ENCODE peak calls at places on chromosome 16, in nine cellular contexts. X is H1, N is kidney, L is uterus, M is fibroblast of lung, E is transverse colon, W is tibial artery, G is IMR-90, O is left ventricle myocardium inferior. B is an unnamed sample.

GRCh38 chr16:66475232-66475631 is 48.1 kb downstream of the BEAN1 start:
- DNase-seq in X (no peak), N (no peak), L (no peak), M (no peak), E (no peak), W (no peak), G (no peak), O (no peak), B (no peak)

GRCh38 chr16:23255000-23255399 is 47.1 kb upstream of the SCNN1B start:
- DNase-seq in X (no peak), N (no peak), L (no peak), M (no peak), E (no peak), W (no peak), G (no peak), O (no peak), B (no peak)

GRCh38 chr16:60367739-60368138 is 1633.6 kb upstream of the GOT2 start:
- DNase-seq in X (no peak), N (no peak), L (no peak), M (no peak), E (no peak), W (no peak), G (no peak), O (no peak), B (no peak)

GRCh38 chr16:54970016-54970415 is 39.4 kb downstream of the IRX5 start:
- DNase-seq in X (no peak), N (no peak), L (no peak), M (no peak), E (no peak), W (no peak), G (no peak), O (no peak), B (no peak)

GRCh38 chr16:52439171-52439701 is 107.7 kb downstream of the TOX3 start:
- DNase-seq in X (no peak), N (no peak), L (no peak), M (no peak), E (no peak), W (no peak), G (no peak), O (no peak), B (no peak)

GRCh38 chr16:10180771-10181163 is 1.5 kb downstream of the GRIN2A start:
- DNase-seq in X (peak), N (peak), L (peak), M (no peak), E (no peak), W (no peak), G (no peak), O (no peak), B (no peak)

GRCh38 chr16:48526058-48526957 is 83.7 kb downstream of the N4BP1 start:
- DNase-seq in X (peak), N (peak), L (no peak), M (no peak), E (peak), W (no peak), G (no peak), O (no peak), B (peak)

GRCh38 chr16:46895399-46896313 is 11.5 kb downstream of the GPT2 start:
- DNase-seq in X (no peak), N (no peak), L (no peak), M (no peak), E (no peak), W (no peak), G (no peak), O (no peak), B (no peak)

GRCh38 chr16:9003322-9003721 is 39.6 kb upstream of the USP7 start:
- DNase-seq in X (no peak), N (no peak), L (no peak), M (no peak), E (peak), W (no peak), G (no peak), O (no peak), B (peak)

GRCh38 chr16:6722786-6723185 is 609.9 kb upstream of the RBFOX1 start:
- DNase-seq in X (no peak), N (no peak), L (no peak), M (no peak), E (no peak), W (no peak), G (no peak), O (no peak), B (no peak)

GRCh38 chr16:30722443-30722842 is 23.5 kb downstream of the SRCAP start:
- DNase-seq in X (no peak), N (peak), L (no peak), M (no peak), E (no peak), W (no peak), G (no peak), O (no peak), B (no peak)

GRCh38 chr16:51524555-51525373 is 373.7 kb upstream of the SALL1 start:
- DNase-seq in X (no peak), N (no peak), L (no peak), M (peak), E (no peak), W (no peak), G (peak), O (no peak), B (peak)

GRCh38 chr16:24135624-24136296 is 120.4 kb upstream of the CACNG3 start:
- DNase-seq in X (no peak), N (no peak), L (no peak), M (no peak), E (no peak), W (no peak), G (no peak), O (no peak), B (no peak)

GRCh38 chr16:80197790-80198201 is 343.0 kb upstream of the DYNLRB2 start:
- DNase-seq in X (no peak), N (no peak), L (no peak), M (peak), E (no peak), W (no peak), G (peak), O (no peak), B (peak)

DNA sequence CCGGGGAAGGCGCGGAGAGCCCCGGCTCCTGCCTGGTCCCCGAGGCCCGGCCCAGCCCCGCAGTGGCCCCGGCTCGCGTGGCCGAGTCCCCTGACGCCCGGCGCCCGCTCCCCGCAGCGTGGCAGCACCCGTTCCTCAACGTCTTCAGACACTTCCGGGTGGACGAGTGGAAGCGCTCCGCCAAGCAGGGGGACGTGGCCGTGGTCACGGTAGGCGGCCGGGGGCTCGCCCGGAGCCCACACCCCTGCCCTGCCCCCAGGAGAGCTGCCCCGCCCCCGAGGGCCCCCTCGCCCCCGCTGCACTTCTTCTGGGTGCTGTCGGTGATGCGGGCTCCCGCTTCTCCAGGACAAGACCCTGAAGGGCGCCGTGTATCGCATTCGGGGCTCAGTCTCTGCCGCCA is 481 bp downstream of the WDR90 start:
- DNase-seq in X (no peak), N (no peak), L (no peak), M (no peak), E (no peak), W (no peak), G (no peak), O (no peak), B (no peak)
- TF ChIP-seq CTCF in X (no peak), N (no peak), L (no peak), M (no peak), E (no peak), W (no peak), G (no peak), O (no peak), B (no peak)

GRCh38 chr16:69467531-69468204 is 43.2 kb downstream of the CYB5B start:
- DNase-seq in X (no peak), N (no peak), L (no peak), M (no peak), E (no peak), W (no peak), G (no peak), O (no peak), B (no peak)
- H3K4me3 ChIP-seq in X (no peak), N (no peak), L (no peak), M (no peak), E (no peak), W (no peak), G (no peak), O (no peak), B (no peak)

DNA sequence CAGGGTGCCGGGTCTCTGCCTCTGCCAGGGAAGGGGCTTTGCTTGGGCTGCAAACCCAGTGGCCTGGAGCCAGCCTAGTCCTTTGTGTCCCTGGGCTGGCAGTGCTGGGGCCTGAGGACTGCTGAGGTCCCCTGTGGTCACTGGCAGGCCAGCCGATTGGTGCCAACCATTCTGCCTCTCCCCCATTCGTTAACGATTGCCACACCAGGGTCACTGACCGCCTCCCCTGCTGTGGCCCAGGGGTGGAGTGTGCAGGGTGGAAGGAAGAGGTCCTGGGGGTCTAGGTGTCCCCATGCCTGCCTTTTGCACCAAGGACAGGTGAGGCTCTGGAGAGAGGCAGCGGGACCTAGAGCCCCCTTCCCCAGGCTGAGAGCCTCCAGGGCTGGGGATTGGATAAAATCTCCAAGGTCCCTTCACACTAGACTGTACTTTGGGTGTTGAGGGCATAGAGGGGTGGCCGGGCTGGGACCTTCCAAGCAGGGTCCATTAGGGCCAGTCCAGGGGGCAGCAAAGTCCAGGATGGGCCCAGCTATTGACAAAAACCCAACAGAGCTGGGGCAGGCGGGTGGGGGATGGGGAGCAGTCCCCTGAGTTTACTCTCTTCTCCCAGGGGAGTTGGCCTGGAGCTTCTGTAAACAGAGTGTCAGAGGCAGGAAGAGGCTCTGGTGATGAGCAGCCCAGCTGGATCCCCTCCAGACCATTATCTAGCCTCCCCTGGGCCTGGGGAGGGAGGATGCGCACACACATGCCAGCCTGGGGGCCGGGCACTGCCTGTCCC is 1.1 kb downstream of the VASN start:
- DNase-seq in X (no peak), N (no peak), L (peak), M (no peak), E (no peak), W (peak), G (peak), O (peak), B (peak)
- TF ChIP-seq CTCF in X (no peak), N (no peak), L (no peak), M (no peak), E (no peak), W (no peak), G (no peak), O (no peak), B (no peak)

DNA sequence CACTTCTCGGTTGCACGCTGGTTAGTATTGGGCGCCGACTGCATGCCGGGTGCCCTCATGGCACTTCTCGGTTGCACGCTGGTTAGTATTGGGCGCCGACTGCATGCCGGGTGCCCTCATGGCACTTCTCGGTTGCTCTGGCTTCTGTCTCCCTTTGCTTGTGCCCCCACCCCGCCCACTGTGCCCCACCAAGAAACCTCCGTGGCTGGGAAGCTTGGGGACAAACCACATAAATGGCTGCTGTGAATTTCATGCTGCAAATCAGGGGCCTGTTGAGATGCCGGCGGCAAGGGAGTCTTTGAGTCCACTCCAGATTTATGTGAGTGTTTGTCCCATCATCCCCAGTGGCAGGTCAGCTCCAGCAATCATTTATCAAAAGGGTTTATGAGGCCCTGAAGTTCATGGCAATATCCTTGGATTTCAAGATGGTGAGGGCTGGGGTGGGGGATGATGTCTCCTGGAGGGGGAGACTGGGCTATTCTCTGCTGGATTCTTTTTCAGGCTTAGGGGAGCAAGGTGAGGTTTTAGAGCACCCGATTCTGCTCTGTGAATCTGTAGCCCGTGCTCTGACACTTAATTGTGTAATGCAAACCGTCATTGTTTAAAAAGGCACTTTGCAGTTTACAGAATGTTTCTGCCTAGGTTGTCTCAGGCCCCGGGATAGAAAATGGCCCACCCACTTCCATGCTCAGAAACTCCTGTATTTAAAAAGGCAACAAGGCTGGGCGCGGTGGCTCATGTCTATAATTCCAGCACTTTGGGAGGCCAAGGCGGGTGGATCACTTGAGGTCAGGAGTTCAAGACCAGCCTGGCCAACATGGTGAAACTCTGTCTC is 51.2 kb upstream of the CIBAR2 start:
- DNase-seq in X (no peak), N (no peak), L (no peak), M (peak), E (no peak), W (no peak), G (peak), O (no peak), B (no peak)
- H3K4me3 ChIP-seq in X (no peak), N (no peak), L (no peak), M (no peak), E (no peak), W (no peak), G (no peak), O (no peak), B (no peak)

DNA sequence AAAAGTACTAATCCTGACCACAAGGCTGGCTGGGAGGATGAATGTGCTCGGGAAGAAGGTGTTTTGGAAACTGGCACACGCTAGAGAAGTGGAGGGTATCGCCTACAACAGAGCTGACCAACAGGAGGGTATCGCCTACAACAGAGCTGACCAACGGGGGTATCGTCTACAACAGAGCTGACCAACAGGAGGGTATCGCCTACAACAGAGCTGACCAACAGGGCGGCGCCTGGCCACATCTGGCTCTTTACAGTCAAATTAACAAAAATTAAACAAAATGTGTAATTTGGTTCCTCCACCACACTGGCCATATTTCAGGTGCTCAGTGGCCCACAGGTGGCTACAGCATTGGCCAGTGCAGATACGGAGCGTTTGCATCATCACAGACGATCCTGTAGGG is 153.5 kb downstream of the CMIP start:
- DNase-seq in X (no peak), N (peak), L (no peak), M (no peak), E (no peak), W (no peak), G (no peak), O (no peak), B (no peak)
- TF ChIP-seq CTCF in X (peak), N (no peak), L (no peak), M (no peak), E (no peak), W (no peak), G (no peak), O (no peak), B (peak)

DNA sequence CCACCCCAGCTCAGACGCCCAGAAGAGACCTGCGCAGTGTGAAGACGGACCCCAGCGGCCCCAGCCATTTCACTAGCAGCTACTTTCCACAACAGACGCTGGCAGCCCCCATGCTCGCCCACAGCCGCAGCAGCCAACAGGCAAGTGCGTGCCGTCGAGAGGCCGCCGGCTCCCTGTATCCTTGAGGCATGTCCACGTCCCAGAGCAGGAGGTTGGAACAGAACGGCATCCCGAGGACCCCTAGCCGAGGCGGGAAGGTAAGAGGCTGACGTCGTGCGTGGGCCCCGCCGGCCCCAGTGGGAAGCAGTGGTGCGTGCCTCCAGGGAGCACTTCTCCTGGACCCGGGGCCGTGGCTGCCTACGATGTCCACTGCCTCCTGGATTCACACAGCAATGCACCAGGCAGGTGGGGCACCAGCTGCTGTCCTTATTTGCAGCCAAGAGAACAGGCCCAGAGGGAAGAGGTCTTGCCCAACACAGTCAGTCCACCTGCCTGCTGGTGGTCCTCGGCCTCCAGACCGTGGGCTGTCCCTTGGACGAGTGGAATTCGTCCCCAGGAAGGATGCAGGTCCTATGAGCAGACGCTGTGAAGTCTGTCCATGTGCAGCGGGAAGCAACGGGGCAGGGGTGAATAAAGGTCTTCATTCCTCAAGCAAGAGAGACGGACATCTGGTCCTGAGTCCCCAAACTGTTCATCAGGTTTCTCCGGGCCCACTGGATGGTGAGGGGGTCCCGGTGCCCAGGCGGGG is 38.5 kb downstream of the SLC7A5 start:
- DNase-seq in X (no peak), N (no peak), L (no peak), M (no peak), E (no peak), W (no peak), G (no peak), O (no peak), B (no peak)
- H3K4me3 ChIP-seq in X (no peak), N (no peak), L (no peak), M (no peak), E (no peak), W (no peak), G (no peak), O (no peak), B (no peak)

GRCh38 chr16:77897831-77898540 is 109.6 kb downstream of the VAT1L start:
- DNase-seq in X (no peak), N (no peak), L (no peak), M (peak), E (no peak), W (no peak), G (peak), O (no peak), B (no peak)
- TF ChIP-seq CTCF in X (no peak), N (no peak), L (no peak), M (no peak), E (no peak), W (no peak), G (no peak), O (no peak), B (no peak)

GRCh38 chr16:75376475-75376907 is 56.8 kb downstream of the CFDP1 start:
- DNase-seq in X (no peak), N (no peak), L (no peak), M (no peak), E (no peak), W (no peak), G (no peak), O (no peak), B (peak)

GRCh38 chr16:75377971-75378386 is 55.3 kb downstream of the CFDP1 start:
- DNase-seq in X (no peak), N (no peak), L (peak), M (peak), E (no peak), W (no peak), G (peak), O (no peak), B (peak)

GRCh38 chr16:75374388-75374787 is 58.9 kb downstream of the CFDP1 start:
- DNase-seq in X (no peak), N (no peak), L (no peak), M (no peak), E (no peak), W (no peak), G (no peak), O (no peak), B (no peak)

DNA sequence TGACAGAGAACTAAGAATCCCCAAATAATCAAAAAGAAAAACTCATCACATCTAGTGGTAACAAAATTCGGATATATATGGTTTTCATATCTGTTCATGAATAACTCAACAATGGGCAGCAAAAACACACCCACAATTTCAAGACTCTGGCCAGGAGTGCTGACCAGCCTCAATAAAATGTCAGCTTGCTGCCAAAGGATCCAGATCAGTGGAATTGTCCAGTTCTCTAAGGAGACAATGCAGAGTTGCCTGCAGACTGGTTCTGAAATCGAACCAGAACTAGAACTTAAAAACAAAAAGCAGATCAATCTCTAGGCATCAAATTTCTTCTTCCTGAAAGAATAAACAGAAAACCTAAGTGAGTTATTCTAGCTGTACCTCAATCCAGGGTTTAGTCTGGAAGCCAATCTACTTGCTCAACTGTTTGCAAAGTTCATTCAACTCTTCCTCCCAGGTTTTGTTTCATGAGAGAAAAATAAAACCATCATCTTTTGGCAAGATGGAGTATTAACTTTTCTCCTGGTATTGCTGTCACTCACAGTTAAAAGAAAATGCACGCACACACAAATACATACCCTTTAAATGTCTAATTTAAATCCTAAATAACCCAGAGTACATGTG is 61.0 kb downstream of the CFDP1 start:
- DNase-seq in X (no peak), N (no peak), L (no peak), M (peak), E (no peak), W (no peak), G (peak), O (no peak), B (no peak)
- H3K4me3 ChIP-seq in X (no peak), N (no peak), L (no peak), M (no peak), E (no peak), W (no peak), G (no peak), O (no peak), B (no peak)

B was measured in epithelial cell of esophagus.